ENCODE peak calls at places on chromosomes 1 and 21, in eight cellular contexts. V is breast epithelium, P is RWPE1, M is GM23338, X is AG09319, C is spleen, T is AG10803, F is RWPE2. G is an unnamed sample.

GRCh38 chr1:235883261-235883927 is 16.7 kb upstream of the LYST start:
- DNase-seq in V (peak), P (peak), M (no peak), X (peak), C (no peak), T (peak), F (no peak), G (peak)

GRCh38 chr21:41025057-41025390 is 142.9 kb upstream of the BACE2 start:
- DNase-seq in V (no peak), P (no peak), M (no peak), X (no peak), C (no peak), T (no peak), F (no peak), G (no peak)

GRCh38 chr21:36892201-36892600 is 74.3 kb downstream of the HLCS start:
- DNase-seq in V (no peak), P (no peak), M (no peak), X (no peak), C (no peak), T (no peak), F (no peak), G (no peak)

GRCh38 chr1:233905416-233906051 is 1.1 kb downstream of the SLC35F3 start:
- DNase-seq in V (no peak), P (no peak), M (peak), X (no peak), C (no peak), T (no peak), F (no peak), G (no peak)

GRCh38 chr21:40095477-40095876 is 228.2 kb downstream of the PCP4 start:
- DNase-seq in V (no peak), P (no peak), M (no peak), X (no peak), C (no peak), T (no peak), F (no peak), G (no peak)

GRCh38 chr1:169914534-169914933 is 20.8 kb upstream of the SCYL3 start:
- DNase-seq in V (no peak), P (peak), M (no peak), X (no peak), C (no peak), T (peak), F (no peak), G (no peak)

GRCh38 chr1:206502813-206503212 is 4.5 kb upstream of the RASSF5 start:
- DNase-seq in V (no peak), P (no peak), M (no peak), X (no peak), C (no peak), T (peak), F (no peak), G (no peak)

GRCh38 chr1:8015809-8016165 is 10.3 kb downstream of the ERRFI1 start:
- DNase-seq in V (no peak), P (no peak), M (no peak), X (no peak), C (no peak), T (peak), F (no peak), G (no peak)

GRCh38 chr1:117630423-117630998 is 24.7 kb downstream of the TENT5C start:
- DNase-seq in V (no peak), P (no peak), M (no peak), X (no peak), C (peak), T (no peak), F (no peak), G (no peak)

GRCh38 chr1:43439781-43440180 is 13.9 kb downstream of the HYI start:
- DNase-seq in V (no peak), P (no peak), M (no peak), X (no peak), C (peak), T (no peak), F (no peak), G (no peak)

GRCh38 chr1:109523706-109524105 is 14.2 kb upstream of the AMIGO1 start:
- DNase-seq in V (no peak), P (no peak), M (no peak), X (no peak), C (no peak), T (peak), F (no peak), G (no peak)

GRCh38 chr1:19435181-19435580 is 50.2 kb downstream of the CAPZB start:
- DNase-seq in V (no peak), P (no peak), M (no peak), X (no peak), C (no peak), T (peak), F (no peak), G (peak)

GRCh38 chr1:214310010-214310409 is 29.1 kb downstream of the SMYD2 start:
- DNase-seq in V (no peak), P (no peak), M (no peak), X (no peak), C (no peak), T (peak), F (no peak), G (no peak)

GRCh38 chr1:56855190-56855589 is 593 bp downstream of the C8A start:
- DNase-seq in V (no peak), P (no peak), M (no peak), X (no peak), C (no peak), T (no peak), F (no peak), G (no peak)

GRCh38 chr1:205287723-205288122 is 33.8 kb downstream of the NUAK2 start:
- DNase-seq in V (no peak), P (no peak), M (no peak), X (no peak), C (no peak), T (no peak), F (no peak), G (no peak)

GRCh38 chr21:35179990-35180557 is 131.0 kb upstream of the RUNX1 start:
- DNase-seq in V (no peak), P (peak), M (no peak), X (no peak), C (no peak), T (peak), F (no peak), G (no peak)

GRCh38 chr1:26218906-26219494 is 15.0 kb upstream of the CEP85 start:
- DNase-seq in V (no peak), P (no peak), M (no peak), X (no peak), C (no peak), T (no peak), F (no peak), G (no peak)

GRCh38 chr1:56570924-56571372 is 8.4 kb downstream of the PLPP3 start:
- DNase-seq in V (no peak), P (no peak), M (no peak), X (no peak), C (no peak), T (peak), F (no peak), G (no peak)

GRCh38 chr1:11571906-11572616 is 82.2 kb downstream of the FBXO2 start:
- DNase-seq in V (no peak), P (no peak), M (peak), X (no peak), C (peak), T (no peak), F (no peak), G (no peak)

GRCh38 chr21:41258617-41259016 is 58.0 kb upstream of the FAM3B start:
- DNase-seq in V (no peak), P (peak), M (no peak), X (no peak), C (no peak), T (no peak), F (no peak), G (no peak)

GRCh38 chr1:33093004-33093403 is 12.1 kb downstream of the AZIN2 start:
- DNase-seq in V (no peak), P (no peak), M (peak), X (no peak), C (no peak), T (no peak), F (no peak), G (no peak)
- TF ChIP-seq CTCF in V (no peak), P (no peak), M (no peak), X (no peak), C (no peak), T (no peak), F (no peak), G (no peak)

DNA sequence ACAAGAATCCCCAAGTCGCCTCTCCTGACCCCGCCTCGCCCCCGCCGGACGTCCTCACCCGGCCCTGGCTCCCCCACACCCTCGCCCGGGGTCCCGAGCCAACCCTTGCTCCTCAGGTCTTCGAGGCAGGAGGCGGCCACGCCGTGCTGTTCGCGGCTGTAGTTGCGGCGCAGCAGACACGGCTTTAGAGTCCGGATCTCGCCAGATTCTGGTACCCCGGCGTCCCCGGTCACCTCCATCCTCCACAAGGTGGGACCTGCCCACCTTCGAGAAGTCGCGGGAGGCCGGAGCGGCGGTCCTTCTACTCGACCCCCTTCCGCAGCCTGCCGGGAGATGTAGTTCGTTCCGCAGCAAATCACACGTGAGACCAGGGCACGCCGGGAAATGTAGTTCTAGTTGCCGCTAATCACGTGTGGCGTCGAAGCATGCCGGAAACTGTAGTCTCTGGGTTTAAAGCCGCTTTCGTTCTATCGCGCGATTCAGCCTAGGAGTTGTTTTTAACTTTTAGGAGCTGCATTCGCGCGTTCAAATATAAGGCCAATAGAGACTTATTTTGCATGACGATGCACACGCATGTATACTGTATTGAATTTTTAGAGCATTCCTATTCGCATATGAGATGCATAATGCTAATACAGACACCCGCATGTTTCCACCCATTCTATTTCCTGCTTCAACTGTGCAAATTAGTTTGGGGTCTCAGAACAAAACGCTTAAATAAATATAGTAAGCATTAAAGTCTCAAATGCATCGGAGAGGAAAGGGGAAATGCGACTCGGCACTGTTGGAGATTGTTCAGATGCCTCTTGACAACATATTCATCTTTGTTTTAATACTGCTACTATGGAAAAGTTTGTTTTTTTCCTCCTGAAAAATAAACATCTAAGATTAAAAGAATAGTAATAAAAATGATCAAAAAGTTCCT is at the start of gene DFFA:
- DNase-seq in V (peak), P (peak), M (peak), X (peak), C (peak), T (peak), F (peak), G (peak)
- TF ChIP-seq CTCF in V (no peak), P (no peak), M (no peak), X (no peak), C (no peak), T (no peak), F (no peak), G (no peak)

GRCh38 chr1:20483833-20484525 is 2.0 kb downstream of the CAMK2N1 start:
- DNase-seq in V (no peak), P (no peak), M (peak), X (no peak), C (no peak), T (no peak), F (no peak), G (no peak)
- TF ChIP-seq CTCF in V (no peak), P (peak), M (no peak), X (peak), C (no peak), T (peak), F (peak), G (no peak)

DNA sequence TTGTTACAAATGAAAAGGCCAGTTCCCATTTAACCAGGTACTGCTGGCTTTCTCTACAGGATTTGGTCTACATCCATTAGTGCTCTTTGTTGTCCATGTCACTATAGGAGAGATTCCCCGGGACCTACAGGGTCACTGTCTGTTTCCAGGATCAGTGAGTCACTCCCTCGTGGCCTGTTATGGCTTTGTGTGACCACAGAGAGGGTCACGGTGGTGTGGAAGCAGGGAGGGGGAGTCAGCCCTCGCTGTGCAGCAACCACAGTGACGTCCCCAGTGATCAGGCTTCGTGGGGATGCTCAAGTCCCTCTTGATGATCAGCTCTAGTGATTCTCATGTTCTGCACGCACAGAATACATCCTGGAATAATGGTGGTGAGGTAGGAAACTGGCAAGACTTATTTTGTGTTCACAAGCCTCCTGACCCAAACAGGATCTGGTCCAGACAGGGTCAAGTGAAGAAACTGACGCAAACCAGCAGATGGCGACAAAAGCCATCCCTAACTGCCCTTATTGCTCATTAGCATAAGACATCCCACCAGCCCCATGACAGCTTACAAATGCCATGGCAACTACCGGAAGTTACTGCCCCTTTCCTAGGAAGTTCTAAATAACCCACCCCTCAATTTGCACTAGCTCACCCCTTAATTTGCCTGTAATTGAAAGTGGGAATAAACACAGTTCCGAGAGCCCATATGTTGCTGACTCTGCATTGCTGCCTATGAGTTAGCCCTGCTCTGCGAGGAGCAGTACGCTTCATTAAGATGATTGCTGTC is 98.5 kb downstream of the DISC1 start:
- DNase-seq in V (no peak), P (peak), M (peak), X (peak), C (no peak), T (peak), F (no peak), G (no peak)
- TF ChIP-seq CTCF in V (no peak), P (peak), M (peak), X (peak), C (peak), T (peak), F (peak), G (peak)

G was measured in AG04449.